ENCODE peak calls at places on chromosomes 4 and X, in four cellular contexts. One of them, this sample, is unnamed.

GRCh38 chr4:65670331-65671031 is at the start of gene EPHA5:
- DNase-seq in left lung: peak
- DNase-seq in body of pancreas: peak
- DNase-seq in PC-9: peak
- DNase-seq in this sample: peak

GRCh38 chr4:108492816-108493595 is 127.4 kb upstream of the RPL34 start:
- DNase-seq in PC-9: no peak
- DNase-seq in left lung: no peak
- DNase-seq in body of pancreas: no peak
- DNase-seq in this sample: no peak

GRCh38 chrX:68508799-68509198 is 9.9 kb downstream of the YIPF6 start:
- DNase-seq in PC-9: no peak
- DNase-seq in left lung: no peak
- DNase-seq in body of pancreas: no peak
- DNase-seq in this sample: no peak

GRCh38 chr4:102169345-102169744 is 175.9 kb downstream of the SLC39A8 start:
- DNase-seq in body of pancreas: no peak
- DNase-seq in left lung: no peak
- DNase-seq in PC-9: no peak
- DNase-seq in this sample: no peak

GRCh38 chr4:156475322-156475721 is 496.3 kb downstream of the PDGFC start:
- DNase-seq in left lung: no peak
- DNase-seq in body of pancreas: no peak
- DNase-seq in PC-9: no peak
- DNase-seq in this sample: no peak

GRCh38 chr4:22473268-22473667 is 42.6 kb downstream of the ADGRA3 start:
- DNase-seq in PC-9: no peak
- DNase-seq in body of pancreas: no peak
- DNase-seq in left lung: no peak
- DNase-seq in this sample: no peak

GRCh38 chr4:56243107-56243506 is 144.2 kb downstream of the AASDH start:
- DNase-seq in PC-9: no peak
- DNase-seq in body of pancreas: no peak
- DNase-seq in left lung: no peak
- DNase-seq in this sample: no peak

GRCh38 chrX:106894978-106895452 is 8.1 kb downstream of the RIPPLY1 start:
- DNase-seq in body of pancreas: no peak
- DNase-seq in PC-9: peak
- DNase-seq in left lung: peak
- DNase-seq in this sample: peak

GRCh38 chr4:65831828-65832227 is 161.5 kb upstream of the EPHA5 start:
- DNase-seq in PC-9: no peak
- DNase-seq in left lung: no peak
- DNase-seq in body of pancreas: no peak
- DNase-seq in this sample: no peak

GRCh38 chrX:3712080-3712869 is 1.2 kb downstream of the PRKX start:
- DNase-seq in left lung: peak
- DNase-seq in body of pancreas: no peak
- DNase-seq in PC-9: no peak
- DNase-seq in this sample: peak

GRCh38 chr4:103424853-103425252 is 226.7 kb upstream of the CENPE start:
- DNase-seq in left lung: no peak
- DNase-seq in body of pancreas: peak
- DNase-seq in PC-9: no peak
- DNase-seq in this sample: no peak

DNA sequence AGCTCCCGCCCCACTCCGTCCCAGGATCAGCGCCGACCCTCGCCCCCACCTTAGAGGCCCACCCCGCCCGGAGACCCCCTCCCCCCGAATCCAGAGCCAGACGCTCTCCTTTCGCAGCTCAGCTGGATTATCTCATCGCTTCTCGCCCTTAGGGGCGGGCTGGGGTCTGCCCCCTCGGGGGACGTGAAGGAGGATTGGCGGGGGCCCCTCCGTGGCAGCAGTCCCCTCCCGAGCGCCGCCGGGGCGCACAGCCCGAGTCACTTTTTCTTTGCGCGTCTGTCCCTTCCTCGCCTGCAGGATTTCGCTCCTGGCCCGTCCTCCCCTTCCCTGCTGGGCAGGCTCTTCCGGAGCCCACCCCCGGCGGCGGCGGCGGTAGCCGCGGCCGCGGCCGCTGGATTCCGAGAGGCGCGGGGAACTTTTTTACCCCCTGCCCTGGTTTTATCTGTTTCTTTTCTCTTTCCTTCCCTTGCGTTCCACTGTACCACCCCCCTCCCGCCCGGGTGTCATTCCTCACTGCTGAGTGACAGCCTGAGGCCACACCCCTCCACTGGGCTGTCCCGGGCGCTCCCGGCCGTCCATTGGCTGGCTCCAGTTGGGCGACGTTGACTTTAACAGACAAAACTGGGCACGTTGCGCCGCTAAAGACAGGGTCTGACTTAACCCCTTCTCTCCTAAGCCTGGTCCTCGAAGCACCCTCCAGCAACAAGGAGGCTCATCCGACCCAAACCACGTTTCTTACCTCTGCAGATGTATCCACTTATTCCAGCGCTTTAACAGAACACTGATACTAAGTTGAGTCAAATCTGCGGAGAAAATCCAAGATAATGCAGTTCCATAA is 467 bp upstream of the NKX3-2 start:
- DNase-seq in PC-9: peak
- DNase-seq in left lung: peak
- DNase-seq in body of pancreas: peak
- DNase-seq in this sample: peak
- H3K4me3 ChIP-seq in PC-9: peak
- H3K4me3 ChIP-seq in left lung: peak
- H3K4me3 ChIP-seq in body of pancreas: peak
- H3K4me3 ChIP-seq in this sample: peak

DNA sequence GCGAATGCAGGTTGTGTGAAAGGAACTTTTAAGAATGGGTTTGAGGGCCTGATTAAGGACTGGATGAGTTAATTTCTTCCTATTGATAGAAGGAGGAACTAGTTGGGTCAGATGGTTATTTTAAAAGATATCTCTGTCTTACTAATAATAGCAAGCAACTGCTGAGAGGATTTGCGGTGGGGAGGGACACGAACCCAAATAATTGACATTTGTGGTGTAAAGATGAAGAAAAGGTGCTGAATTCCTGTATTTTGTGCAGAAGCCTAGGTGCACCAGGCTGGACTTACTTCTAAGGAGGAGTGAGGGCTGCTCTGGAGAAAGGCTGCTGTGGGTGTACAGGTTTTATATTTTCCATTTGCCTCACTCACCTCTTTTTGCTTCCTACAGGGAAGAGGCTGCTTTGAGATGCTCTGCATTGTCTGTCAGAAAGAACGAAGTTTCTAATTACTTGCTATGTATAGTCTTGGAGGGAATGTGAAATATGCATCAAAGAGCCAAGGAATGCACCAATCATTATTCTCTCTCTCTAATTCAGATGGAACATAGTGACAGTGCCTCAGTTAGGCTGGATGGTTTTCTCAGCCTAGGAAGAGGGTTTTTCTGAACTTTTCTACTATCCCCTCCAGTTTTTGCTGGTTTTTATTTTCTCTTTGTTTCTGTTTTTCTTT is 106.9 kb upstream of the SLC4A4 start:
- DNase-seq in PC-9: no peak
- DNase-seq in left lung: no peak
- DNase-seq in body of pancreas: no peak
- DNase-seq in this sample: no peak
- H3K4me3 ChIP-seq in PC-9: no peak
- H3K4me3 ChIP-seq in left lung: no peak
- H3K4me3 ChIP-seq in body of pancreas: no peak
- H3K4me3 ChIP-seq in this sample: no peak

GRCh38 chrX:13094780-13095425 is 50.5 kb upstream of the FAM9C start:
- DNase-seq in PC-9: no peak
- DNase-seq in body of pancreas: no peak
- DNase-seq in left lung: no peak
- DNase-seq in this sample: no peak
- H3K4me3 ChIP-seq in PC-9: no peak
- H3K4me3 ChIP-seq in body of pancreas: no peak
- H3K4me3 ChIP-seq in left lung: no peak
- H3K4me3 ChIP-seq in this sample: no peak

GRCh38 chr4:185654311-185654710 is 119.0 kb upstream of the PDLIM3 start:
- DNase-seq in body of pancreas: no peak
- DNase-seq in left lung: no peak
- DNase-seq in PC-9: no peak
- DNase-seq in this sample: no peak

GRCh38 chr4:185654965-185655554 is 119.8 kb upstream of the PDLIM3 start:
- DNase-seq in PC-9: no peak
- DNase-seq in left lung: no peak
- DNase-seq in body of pancreas: no peak
- DNase-seq in this sample: peak

GRCh38 chr4:185657699-185658098 is 122.4 kb upstream of the PDLIM3 start:
- DNase-seq in PC-9: no peak
- DNase-seq in left lung: no peak
- DNase-seq in body of pancreas: no peak
- DNase-seq in this sample: no peak

GRCh38 chr4:185657191-185657590 is 121.9 kb upstream of the PDLIM3 start:
- DNase-seq in PC-9: no peak
- DNase-seq in left lung: no peak
- DNase-seq in body of pancreas: no peak
- DNase-seq in this sample: no peak

DNA sequence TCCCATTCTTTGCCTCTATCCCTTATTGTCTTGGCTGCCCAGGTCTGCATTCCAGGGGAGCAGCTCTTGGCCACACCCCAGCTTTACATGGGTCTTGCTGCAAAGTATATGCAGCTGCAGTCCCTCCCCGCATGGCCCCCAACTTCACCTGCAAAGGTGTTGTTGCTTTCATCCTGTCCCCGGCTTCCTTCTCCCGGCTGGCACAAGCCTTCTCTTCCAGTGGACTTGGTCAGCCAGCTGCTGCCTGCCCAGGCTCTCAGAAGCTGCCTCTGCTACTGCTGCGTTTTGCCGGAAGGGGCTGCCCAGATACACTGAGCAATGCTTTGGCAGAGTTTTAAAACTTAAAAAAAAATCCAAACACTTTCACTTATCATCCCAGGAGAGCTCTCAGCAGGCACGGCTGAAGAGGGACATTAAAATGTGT is 121.2 kb upstream of the PDLIM3 start:
- DNase-seq in PC-9: no peak
- DNase-seq in body of pancreas: peak
- DNase-seq in left lung: peak
- DNase-seq in this sample: peak
- H3K4me3 ChIP-seq in PC-9: no peak
- H3K4me3 ChIP-seq in body of pancreas: no peak
- H3K4me3 ChIP-seq in left lung: no peak
- H3K4me3 ChIP-seq in this sample: no peak

GRCh38 chr4:16952462-16952871 is 54.0 kb upstream of the LDB2 start:
- DNase-seq in body of pancreas: no peak
- DNase-seq in left lung: no peak
- DNase-seq in PC-9: no peak
- DNase-seq in this sample: no peak
- H3K4me3 ChIP-seq in body of pancreas: no peak
- H3K4me3 ChIP-seq in left lung: no peak
- H3K4me3 ChIP-seq in PC-9: no peak
- H3K4me3 ChIP-seq in this sample: no peak